ENCODE peak calls at places on chromosomes 3 and 15, in four cellular contexts. One of them, this sample, is unnamed.
A peak's percentile ranks its signal among the peaks of the same experiment; 100 is the strongest.

GRCh38 chr3:47890832-47891620 is 88.1 kb downstream of the DHX30 start:
- DNase-seq in hepatocyte: no peak
- DNase-seq in lung: no peak
- DNase-seq in DND-41: no peak
- DNase-seq in this sample: no peak

GRCh38 chr3:50515565-50516047 is 12.2 kb upstream of the CACNA2D2 start:
- DNase-seq in hepatocyte: peak; percentile 60
- DNase-seq in lung: peak; percentile 36
- DNase-seq in DND-41: no peak
- DNase-seq in this sample: no peak

GRCh38 chr3:133925960-133926735 is 30.5 kb upstream of the RAB6B start:
- DNase-seq in hepatocyte: no peak
- DNase-seq in lung: no peak
- DNase-seq in DND-41: no peak
- DNase-seq in this sample: no peak

GRCh38 chr3:70889162-70890045 is 577.0 kb upstream of the MDFIC2 start:
- DNase-seq in hepatocyte: no peak
- DNase-seq in lung: no peak
- DNase-seq in DND-41: no peak
- DNase-seq in this sample: no peak

GRCh38 chr3:84959470-84960380 is 936 bp downstream of the CADM2 start:
- DNase-seq in hepatocyte: peak; percentile 10
- DNase-seq in lung: no peak
- DNase-seq in DND-41: no peak
- DNase-seq in this sample: no peak

GRCh38 chr3:13574798-13575451 is 26.0 kb downstream of the FBLN2 start:
- DNase-seq in hepatocyte: peak; percentile 62
- DNase-seq in lung: no peak
- DNase-seq in DND-41: no peak
- DNase-seq in this sample: no peak

GRCh38 chr3:72791132-72791531 is 57.1 kb downstream of the SHQ1 start:
- DNase-seq in hepatocyte: no peak
- DNase-seq in lung: no peak
- DNase-seq in DND-41: no peak
- DNase-seq in this sample: no peak

GRCh38 chr3:195544634-195545033 is 1.5 kb upstream of the PPP1R2 start:
- DNase-seq in hepatocyte: no peak
- DNase-seq in lung: peak; percentile 37
- DNase-seq in DND-41: no peak
- DNase-seq in this sample: no peak

GRCh38 chr15:92277776-92278175 is 115.9 kb upstream of the ST8SIA2 start:
- DNase-seq in hepatocyte: peak; percentile 15
- DNase-seq in lung: peak; percentile 32
- DNase-seq in DND-41: peak; percentile 8
- DNase-seq in this sample: no peak

GRCh38 chr3:149971403-149972075 is 844 bp upstream of the PFN2 start:
- DNase-seq in hepatocyte: no peak
- DNase-seq in lung: peak; percentile 60
- DNase-seq in DND-41: peak; percentile 46
- DNase-seq in this sample: peak; percentile 30

GRCh38 chr3:71153753-71154152 is 429.8 kb downstream of the FOXP1 start:
- DNase-seq in hepatocyte: peak; percentile 43
- DNase-seq in lung: no peak
- DNase-seq in DND-41: no peak
- DNase-seq in this sample: no peak

GRCh38 chr3:17749705-17750293 is 7.4 kb upstream of the TBC1D5 start:
- DNase-seq in hepatocyte: peak; percentile 14
- DNase-seq in lung: no peak
- DNase-seq in DND-41: no peak
- DNase-seq in this sample: no peak

GRCh38 chr3:87052499-87053260 is 61.7 kb upstream of the VGLL3 start:
- DNase-seq in hepatocyte: no peak
- DNase-seq in lung: no peak
- DNase-seq in DND-41: no peak
- DNase-seq in this sample: no peak

GRCh38 chr3:188242426-188243123 is 88.6 kb downstream of the LPP start:
- DNase-seq in hepatocyte: no peak
- DNase-seq in lung: no peak
- DNase-seq in DND-41: no peak
- DNase-seq in this sample: no peak

GRCh38 chr3:46954178-46954577 is 22.4 kb downstream of the CCDC12 start:
- DNase-seq in hepatocyte: no peak
- DNase-seq in lung: no peak
- DNase-seq in DND-41: peak; percentile 41
- DNase-seq in this sample: no peak

GRCh38 chr15:46260937-46261336 is 626.1 kb downstream of the SQOR start:
- DNase-seq in hepatocyte: no peak
- DNase-seq in lung: no peak
- DNase-seq in DND-41: no peak
- DNase-seq in this sample: no peak

GRCh38 chr3:124246949-124247348 is 255.0 kb upstream of the ROPN1 start:
- DNase-seq in hepatocyte: peak; percentile 27
- DNase-seq in lung: no peak
- DNase-seq in DND-41: no peak
- DNase-seq in this sample: no peak

GRCh38 chr3:141410408-141410807 is 42.1 kb downstream of the ZBTB38 start:
- DNase-seq in hepatocyte: no peak
- DNase-seq in lung: no peak
- DNase-seq in DND-41: no peak
- DNase-seq in this sample: no peak

DNA sequence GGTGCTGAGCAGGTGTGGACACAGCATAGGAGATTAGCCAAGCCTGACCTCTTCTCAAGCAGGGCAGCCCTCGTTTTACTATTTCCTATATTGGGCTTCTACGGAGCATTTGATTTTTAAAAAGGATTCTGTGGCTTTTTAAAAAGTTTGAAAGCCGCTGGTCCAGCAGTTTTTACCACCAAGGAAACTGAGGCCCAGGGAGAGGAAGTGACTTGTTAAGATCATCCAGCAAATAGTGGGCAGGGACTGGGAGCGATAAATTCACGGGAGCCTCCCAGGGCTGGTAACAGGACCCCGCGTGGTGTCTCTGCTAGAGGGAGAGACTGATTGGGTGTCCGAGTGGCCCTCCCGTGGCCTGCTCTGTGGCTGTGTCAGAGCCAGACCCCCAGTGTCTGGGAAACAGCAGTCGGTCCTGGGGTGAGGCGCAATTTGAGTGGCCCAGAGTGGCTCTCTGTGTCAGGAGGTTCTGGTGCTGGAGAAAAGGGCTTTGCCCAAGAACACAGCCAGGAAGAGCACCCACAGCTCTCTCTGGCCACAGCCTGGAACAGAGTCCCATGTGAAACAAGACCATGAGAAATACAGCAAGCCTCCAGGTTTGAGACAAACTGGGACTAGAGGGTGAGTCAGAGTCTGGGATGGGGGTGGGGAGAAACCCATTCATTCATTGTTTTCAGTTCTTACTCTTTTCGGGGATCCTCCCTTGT is 4.2 kb downstream of the FURIN start:
- DNase-seq in hepatocyte: peak; percentile 68
- DNase-seq in lung: no peak
- DNase-seq in DND-41: no peak
- DNase-seq in this sample: no peak
- TF ChIP-seq CTCF in hepatocyte: no peak
- TF ChIP-seq CTCF in lung: no peak
- TF ChIP-seq CTCF in DND-41: no peak
- TF ChIP-seq CTCF in this sample: no peak

GRCh38 chr15:80404057-80404718 is at the start of gene ARNT2:
- DNase-seq in hepatocyte: peak; percentile 60
- DNase-seq in lung: no peak
- DNase-seq in DND-41: no peak
- DNase-seq in this sample: no peak
- H3K9me3 ChIP-seq in hepatocyte: no peaks in the 10 kb centered on the region
- H3K9me3 ChIP-seq in lung: no peaks in the 10 kb centered on the region
- H3K9me3 ChIP-seq in DND-41: no peaks in the 10 kb centered on the region
- H3K9me3 ChIP-seq in this sample: no peaks in the 10 kb centered on the region

DNA sequence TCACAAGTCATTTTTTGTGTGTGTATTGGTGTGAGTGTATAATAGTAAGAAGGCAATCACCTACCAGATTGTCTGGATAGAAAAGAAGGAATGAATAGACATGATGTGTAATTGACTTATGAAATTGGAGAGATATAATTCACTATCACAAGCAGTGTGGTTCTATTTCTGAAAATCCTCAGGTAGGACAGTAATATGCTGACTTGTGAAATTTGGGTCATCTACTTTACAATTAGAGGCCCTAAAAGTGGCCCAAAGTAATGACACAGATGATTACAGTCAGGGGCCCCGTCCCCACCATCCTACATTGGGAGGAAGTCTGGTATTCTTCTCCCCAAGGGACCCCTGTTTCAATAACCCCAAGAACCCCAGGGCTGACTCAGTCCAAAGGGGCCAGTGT is 73.6 kb upstream of the SELENOK start:
- DNase-seq in hepatocyte: no peak
- DNase-seq in lung: no peak
- DNase-seq in DND-41: no peak
- DNase-seq in this sample: no peak
- H3K4me1 ChIP-seq in hepatocyte: no peaks in the 10 kb centered on the region
- H3K4me1 ChIP-seq in lung: no peaks in the 10 kb centered on the region
- H3K4me1 ChIP-seq in DND-41: no peaks in the 10 kb centered on the region
- H3K4me1 ChIP-seq in this sample: no peaks in the 10 kb centered on the region

GRCh38 chr3:61685755-61686154 is 124.4 kb downstream of the PTPRG start:
- DNase-seq in hepatocyte: no peak
- DNase-seq in lung: no peak
- DNase-seq in DND-41: no peak
- DNase-seq in this sample: no peak
- TF ChIP-seq CTCF in hepatocyte: no peak
- TF ChIP-seq CTCF in lung: no peak
- TF ChIP-seq CTCF in DND-41: no peak
- TF ChIP-seq CTCF in this sample: no peak

DNA sequence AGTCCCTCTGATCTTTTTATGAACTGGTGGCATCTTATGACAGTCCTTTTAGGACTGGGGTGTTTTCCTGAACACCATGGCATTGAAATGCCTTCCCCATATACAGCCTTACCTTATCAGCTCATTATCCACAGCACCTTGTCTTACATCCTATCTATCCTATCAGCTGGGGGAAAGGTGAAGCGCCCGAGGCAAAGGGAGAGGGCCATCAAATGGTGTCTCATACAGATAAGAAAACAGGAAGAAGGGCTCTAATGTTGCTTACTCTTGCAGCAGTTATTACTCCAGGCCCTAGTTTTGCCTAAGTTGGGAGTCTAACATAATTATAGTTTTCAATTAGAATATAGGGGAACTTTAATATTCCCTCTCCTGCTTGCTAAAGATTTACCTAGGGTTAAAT is 61.6 kb upstream of the GOLIM4 start:
- DNase-seq in hepatocyte: peak; percentile 10
- DNase-seq in lung: no peak
- DNase-seq in DND-41: no peak
- DNase-seq in this sample: no peak
- H3K9me3 ChIP-seq in hepatocyte: no peaks in the 10 kb centered on the region
- H3K9me3 ChIP-seq in lung: peaks cover 1% of the 10 kb centered on the region
- H3K9me3 ChIP-seq in DND-41: peaks cover 3% of the 10 kb centered on the region
- H3K9me3 ChIP-seq in this sample: no peaks in the 10 kb centered on the region

GRCh38 chr3:39216176-39216790 is 23.9 kb upstream of the XIRP1 start:
- DNase-seq in hepatocyte: no peak
- DNase-seq in lung: no peak
- DNase-seq in DND-41: no peak
- DNase-seq in this sample: no peak
- H3K4me1 ChIP-seq in hepatocyte: no peaks in the 10 kb centered on the region
- H3K4me1 ChIP-seq in lung: no peaks in the 10 kb centered on the region
- H3K4me1 ChIP-seq in DND-41: no peaks in the 10 kb centered on the region
- H3K4me1 ChIP-seq in this sample: no peaks in the 10 kb centered on the region